ENCODE peak calls at places on chromosomes 7 and 10, in six cellular contexts. M is NCI-H1092, I is hippocampal formation, O is neural progenitor cell, D is SK-MEL-5, K is uterus. Y is an unnamed sample.
A peak's percentile ranks its signal among the peaks of the same experiment; 100 is the strongest.

GRCh38 chr10:108591417-108591816 is 1331.9 kb downstream of the XPNPEP1 start:
- DNase-seq in M (no peak), I (no peak), O (no peak), D (no peak), K (no peak), Y (no peak)

GRCh38 chr10:43962346-43963191 is 313.9 kb upstream of the ZNF32 start:
- DNase-seq in M (no peak), I (no peak), O (no peak), D (no peak), K (no peak), Y (peak; percentile 3)

GRCh38 chr7:151565541-151565940 is 45.8 kb upstream of the RHEB start:
- DNase-seq in M (no peak), I (no peak), O (no peak), D (no peak), K (no peak), Y (no peak)

GRCh38 chr7:99380032-99380822 is 5.7 kb downstream of the ARPC1B start:
- DNase-seq in M (no peak), I (peak; percentile 68), O (no peak), D (peak; percentile 55), K (no peak), Y (no peak)

GRCh38 chr7:24907311-24907886 is 72.6 kb downstream of the OSBPL3 start:
- DNase-seq in M (no peak), I (no peak), O (no peak), D (no peak), K (no peak), Y (no peak)

GRCh38 chr10:95835149-95835860 is 72.5 kb upstream of the CC2D2B start:
- DNase-seq in M (no peak), I (no peak), O (no peak), D (no peak), K (no peak), Y (no peak)

GRCh38 chr10:6163364-6164270 is 39.1 kb upstream of the PFKFB3 start:
- DNase-seq in M (peak; percentile 86), I (peak; percentile 80), O (peak; percentile 84), D (peak; percentile 66), K (peak; percentile 92), Y (peak; percentile 91)

GRCh38 chr10:132333386-132333785 is 1.4 kb downstream of the LRRC27 start:
- DNase-seq in M (no peak), I (no peak), O (no peak), D (no peak), K (no peak), Y (no peak)

GRCh38 chr7:103539875-103540274 is 93.9 kb upstream of the SLC26A5 start:
- DNase-seq in M (no peak), I (no peak), O (no peak), D (no peak), K (no peak), Y (no peak)

GRCh38 chr10:105473170-105473569 is 832.1 kb downstream of the SORCS3 start:
- DNase-seq in M (no peak), I (no peak), O (no peak), D (no peak), K (no peak), Y (no peak)

GRCh38 chr7:158802535-158803199 is 26.6 kb downstream of the ESYT2 start:
- DNase-seq in M (no peak), I (no peak), O (no peak), D (no peak), K (no peak), Y (no peak)

GRCh38 chr10:90920986-90921643 is at the start of gene ANKRD1:
- DNase-seq in M (no peak), I (no peak), O (peak; percentile 32), D (no peak), K (no peak), Y (no peak)